ENCODE peak calls at places on chromosomes 16 and 17, in seven cellular contexts. C, W, T, D, G, B and P are unnamed samples.

GRCh38 chr17:55577011-55577586 is 65.8 kb upstream of the SMIM36 start:
- DNase-seq in B (no peak), T (peak), D (no peak), C (no peak), G (no peak), W (peak), P (no peak)

GRCh38 chr17:57114085-57114673 is 29.1 kb downstream of the AKAP1 start:
- DNase-seq in W (peak), D (peak), B (peak), T (peak), C (peak), G (peak), P (peak)

GRCh38 chr17:68172461-68172954 is 75.3 kb upstream of the AMZ2 start:
- DNase-seq in C (peak), G (peak), B (peak), D (peak), W (peak), T (peak), P (peak)

GRCh38 chr17:41917192-41917591 is 1.6 kb downstream of the ACLY start:
- DNase-seq in W (peak), G (no peak), B (no peak), C (peak), D (no peak), T (no peak), P (no peak)

GRCh38 chr17:76547183-76547641 is 7.4 kb downstream of the PRCD start:
- DNase-seq in C (peak), D (peak), B (peak), W (peak), G (peak), T (no peak), P (peak)

GRCh38 chr17:79845601-79845949 is 6.3 kb upstream of the CBX4 start:
- DNase-seq in D (no peak), C (no peak), B (no peak), T (no peak), W (no peak), G (no peak), P (no peak)

GRCh38 chr16:86065711-86066110 is 166.7 kb downstream of the IRF8 start:
- DNase-seq in C (no peak), T (no peak), B (no peak), W (no peak), G (no peak), D (no peak), P (no peak)

GRCh38 chr16:11792404-11793260 is 4.4 kb downstream of the ZC3H7A start:
- DNase-seq in C (no peak), B (no peak), D (no peak), T (no peak), G (peak), W (no peak), P (peak)

GRCh38 chr17:80650751-80651173 is 106.1 kb downstream of the RPTOR start:
- DNase-seq in W (no peak), C (no peak), T (no peak), B (no peak), G (no peak), D (no peak), P (no peak)

GRCh38 chr17:11909348-11909747 is 87.9 kb downstream of the ZNF18 start:
- DNase-seq in T (no peak), D (no peak), W (no peak), G (no peak), B (no peak), C (no peak), P (no peak)

GRCh38 chr17:5516060-5516792 is 29.9 kb downstream of the MIS12 start:
- DNase-seq in C (peak), T (no peak), B (no peak), D (no peak), G (no peak), W (peak), P (no peak)

GRCh38 chr17:27380551-27380950 is 75.7 kb upstream of the KSR1 start:
- DNase-seq in D (no peak), W (no peak), G (no peak), B (no peak), C (peak), T (no peak), P (no peak)

GRCh38 chr16:2170080-2170479 is 14.5 kb downstream of the TRAF7 start:
- DNase-seq in G (no peak), D (no peak), W (no peak), T (no peak), C (no peak), B (no peak), P (no peak)

GRCh38 chr16:56115817-56116576 is 75.3 kb upstream of the GNAO1 start:
- DNase-seq in W (no peak), T (no peak), D (no peak), G (peak), C (no peak), B (no peak), P (no peak)

GRCh38 chr16:30114411-30114810 is 1.1 kb upstream of the GDPD3 start:
- DNase-seq in G (no peak), T (no peak), D (no peak), B (no peak), C (no peak), W (no peak), P (no peak)

GRCh38 chr17:81210868-81211267 is 11.9 kb downstream of the CEP131 start:
- DNase-seq in B (no peak), W (no peak), T (no peak), D (no peak), C (no peak), G (no peak), P (no peak)

GRCh38 chr17:50562266-50563094 is 2.0 kb downstream of the CACNA1G start:
- DNase-seq in B (no peak), G (no peak), W (no peak), D (no peak), C (no peak), T (no peak), P (no peak)

GRCh38 chr16:71781741-71782140 is 26.9 kb downstream of the AP1G1 start:
- DNase-seq in B (no peak), C (no peak), G (no peak), T (no peak), W (peak), D (no peak), P (no peak)

GRCh38 chr17:1188812-1189211 is 9.0 kb upstream of the ABR start:
- DNase-seq in W (peak), B (no peak), C (peak), T (no peak), D (no peak), G (no peak), P (no peak)

GRCh38 chr17:37821025-37821713 is 76.3 kb upstream of the HNF1B start:
- DNase-seq in C (peak), B (no peak), T (no peak), W (peak), G (no peak), D (no peak), P (no peak)

GRCh38 chr16:75074920-75075687 is 41.5 kb downstream of the LDHD start:
- DNase-seq in B (no peak), D (peak), T (peak), W (no peak), G (no peak), C (no peak), P (no peak)

GRCh38 chr17:38980455-38981217 is 13.4 kb upstream of the FBXO47 start:
- DNase-seq in B (no peak), C (no peak), D (no peak), G (no peak), W (peak), T (no peak), P (no peak)

GRCh38 chr17:69581061-69581955 is 166.8 kb downstream of the MAP2K6 start:
- DNase-seq in D (no peak), W (no peak), T (no peak), G (no peak), C (no peak), B (no peak), P (no peak)

GRCh38 chr16:57137043-57137442 is 44.7 kb downstream of the CPNE2 start:
- DNase-seq in G (no peak), T (no peak), W (no peak), D (no peak), C (no peak), B (no peak), P (no peak)

GRCh38 chr17:74877592-74878543 is 5.1 kb upstream of the FDXR start:
- DNase-seq in C (peak), W (no peak), T (no peak), G (no peak), B (no peak), D (no peak), P (peak)

GRCh38 chr17:80758793-80759673 is 214.4 kb downstream of the RPTOR start:
- DNase-seq in T (no peak), G (no peak), C (peak), D (no peak), B (no peak), W (peak), P (peak)

GRCh38 chr17:47295037-47295873 is 28.5 kb upstream of the EFCAB13 start:
- DNase-seq in B (no peak), G (no peak), C (no peak), W (no peak), T (no peak), D (no peak), P (no peak)